ENCODE peak calls at places on chromosomes 4 and X, in four cellular contexts. O is stomach; X is CD8-positive, alpha-beta T cell; E is PC-3. M is an unnamed sample.

GRCh38 chr4:15425520-15425919 is 2.3 kb upstream of the C1QTNF7 start:
- DNase-seq in E (no peak), X (no peak), O (no peak), M (no peak)

GRCh38 chr4:163693776-163694175 is 199.3 kb downstream of the TMA16 start:
- DNase-seq in O (no peak), E (peak; percentile 77), X (no peak), M (no peak)

GRCh38 chrX:113370001-113370400 is 529.4 kb upstream of the AMOT start:
- DNase-seq in E (no peak), O (no peak), X (no peak), M (no peak)

GRCh38 chrX:150414228-150414627 is 51.1 kb downstream of the MAMLD1 start:
- DNase-seq in X (no peak), E (no peak), O (no peak), M (no peak)

GRCh38 chr4:102783006-102783405 is 22.2 kb upstream of the MANBA start:
- DNase-seq in X (no peak), E (no peak), O (no peak), M (no peak)

GRCh38 chrX:17519349-17519748 is 144.3 kb downstream of the NHS start:
- DNase-seq in X (no peak), E (no peak), O (no peak), M (no peak)

GRCh38 chr4:138919094-138919936 is 96.3 kb upstream of the NOCT start:
- DNase-seq in O (peak; percentile 66), X (no peak), E (peak; percentile 84), M (peak; percentile 96)

GRCh38 chr4:53601251-53601764 is 10.0 kb upstream of the LNX1 start:
- DNase-seq in X (no peak), O (no peak), E (peak; percentile 46), M (peak; percentile 90)

GRCh38 chr4:52507774-52508173 is 151.3 kb downstream of the USP46 start:
- DNase-seq in X (no peak), E (no peak), O (no peak), M (no peak)

GRCh38 chr4:8144359-8144758 is 14.3 kb downstream of the ABLIM2 start:
- DNase-seq in X (no peak), E (no peak), O (no peak), M (peak; percentile 78)

GRCh38 chrX:115499112-115499805 is 61.7 kb upstream of the PLS3 start:
- DNase-seq in X (no peak), E (no peak), O (no peak), M (no peak)

GRCh38 chr4:22970665-22971064 is 277.9 kb downstream of the GBA3 start:
- DNase-seq in E (no peak), O (no peak), X (no peak), M (no peak)

GRCh38 chr4:182015893-182016292 is 227.3 kb upstream of the TENM3 start:
- DNase-seq in O (no peak), E (no peak), X (no peak), M (no peak)

GRCh38 chrX:135484636-135485289 is 35.7 kb upstream of the INTS6L start:
- DNase-seq in O (no peak), E (peak; percentile 55), X (no peak), M (no peak)

GRCh38 chrX:131332331-131332730 is 43.2 kb upstream of the IGSF1 start:
- DNase-seq in O (no peak), X (no peak), E (no peak), M (no peak)

GRCh38 chrX:19697416-19697815 is 182.1 kb upstream of the MAP3K15 start:
- DNase-seq in E (peak; percentile 80), O (no peak), X (no peak), M (no peak)

GRCh38 chr4:59127748-59128147 is 2017.6 kb upstream of the IGFBP7 start:
- DNase-seq in O (no peak), X (no peak), E (no peak), M (no peak)

GRCh38 chr4:174681723-174682300 is 147.2 kb downstream of the GLRA3 start:
- DNase-seq in X (no peak), E (peak; percentile 20), O (no peak), M (no peak)

GRCh38 chr4:181181331-181181730 is 1061.9 kb upstream of the TENM3 start:
- DNase-seq in E (no peak), O (no peak), X (no peak), M (no peak)

GRCh38 chrX:69493193-69493592 is 10.9 kb upstream of the NALF2 start:
- DNase-seq in E (peak; percentile 53), O (peak; percentile 43), X (no peak), M (peak; percentile 87)

GRCh38 chr4:73864365-73864764 is 4.8 kb upstream of the CXCL1 start:
- DNase-seq in X (no peak), E (peak; percentile 73), O (peak; percentile 35), M (peak; percentile 63)

GRCh38 chr4:15368906-15369305 is 58.9 kb upstream of the C1QTNF7 start:
- DNase-seq in O (no peak), E (peak; percentile 5), X (no peak), M (no peak)

GRCh38 chr4:5801696-5802095 is 90.7 kb downstream of the EVC start:
- DNase-seq in E (no peak), O (no peak), X (no peak), M (no peak)

GRCh38 chr4:85019411-85019810 is 52.9 kb upstream of the WDFY3 start:
- DNase-seq in X (no peak), E (no peak), O (no peak), M (no peak)

GRCh38 chr4:178090640-178091411 is 648.6 kb upstream of the AGA start:
- DNase-seq in X (no peak), O (no peak), E (no peak), M (peak; percentile 66)

GRCh38 chr4:146640459-146641061 is 1.9 kb downstream of the POU4F2 start:
- DNase-seq in X (no peak), E (no peak), O (no peak), M (peak; percentile 64)

GRCh38 chrX:53319614-53320542 is 38.5 kb upstream of the IQSEC2 start:
- DNase-seq in E (no peak), X (no peak), O (no peak), M (peak; percentile 51)
- H3K4me3 ChIP-seq in E (peak overlapping the region; percentile 83), X (peak overlapping the region; percentile 53), O (peak overlapping the region; percentile 55), M (peak overlapping the region; percentile 71)

GRCh38 chr4:92235741-92236140 is 68.0 kb upstream of the GRID2 start:
- DNase-seq in X (no peak), O (no peak), E (peak; percentile 23), M (no peak)
- H3K27ac ChIP-seq in X (no peak overlapping the region), O (no peak overlapping the region), E (peak overlapping the region; percentile 92), M (no peak overlapping the region)

GRCh38 chr4:158817562-158818370 is 48.9 kb downstream of the FNIP2 start:
- DNase-seq in E (no peak), X (no peak), O (no peak), M (no peak)

GRCh38 chr4:158819942-158820786 is 51.3 kb downstream of the FNIP2 start:
- DNase-seq in O (no peak), X (no peak), E (peak; percentile 19), M (no peak)

GRCh38 chr4:158816953-158817352 is 48.1 kb downstream of the FNIP2 start:
- DNase-seq in E (no peak), X (no peak), O (no peak), M (no peak)

GRCh38 chr4:158821228-158822009 is 52.6 kb downstream of the FNIP2 start:
- DNase-seq in E (no peak), O (no peak), X (no peak), M (no peak)

DNA sequence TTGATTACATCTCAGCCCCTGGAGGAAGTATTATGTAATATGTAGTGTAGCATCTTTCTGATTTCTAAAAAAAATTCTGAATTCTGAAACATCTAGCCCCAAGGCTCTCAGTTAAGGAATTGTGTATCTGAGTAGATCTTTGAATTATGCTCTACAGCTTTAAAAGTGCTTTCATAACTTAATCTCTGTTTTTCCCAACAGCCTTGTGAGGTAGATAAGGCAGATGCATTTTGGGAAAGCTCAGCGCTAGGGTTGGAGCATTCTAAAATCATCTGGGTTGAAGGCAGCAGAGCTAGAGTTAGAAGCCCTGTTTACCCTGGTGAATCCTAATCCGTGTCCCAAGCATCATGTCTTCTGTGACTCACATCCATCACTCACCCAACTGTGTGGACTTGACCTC is 49.8 kb downstream of the FNIP2 start:
- DNase-seq in X (no peak), O (no peak), E (no peak), M (no peak)
- H3K4me1 ChIP-seq in X (no peaks in the 10 kb centered on the region), O (peaks cover 56% of the 10 kb centered on the region), E (peaks cover 24% of the 10 kb centered on the region), M (peaks cover 3% of the 10 kb centered on the region)

DNA sequence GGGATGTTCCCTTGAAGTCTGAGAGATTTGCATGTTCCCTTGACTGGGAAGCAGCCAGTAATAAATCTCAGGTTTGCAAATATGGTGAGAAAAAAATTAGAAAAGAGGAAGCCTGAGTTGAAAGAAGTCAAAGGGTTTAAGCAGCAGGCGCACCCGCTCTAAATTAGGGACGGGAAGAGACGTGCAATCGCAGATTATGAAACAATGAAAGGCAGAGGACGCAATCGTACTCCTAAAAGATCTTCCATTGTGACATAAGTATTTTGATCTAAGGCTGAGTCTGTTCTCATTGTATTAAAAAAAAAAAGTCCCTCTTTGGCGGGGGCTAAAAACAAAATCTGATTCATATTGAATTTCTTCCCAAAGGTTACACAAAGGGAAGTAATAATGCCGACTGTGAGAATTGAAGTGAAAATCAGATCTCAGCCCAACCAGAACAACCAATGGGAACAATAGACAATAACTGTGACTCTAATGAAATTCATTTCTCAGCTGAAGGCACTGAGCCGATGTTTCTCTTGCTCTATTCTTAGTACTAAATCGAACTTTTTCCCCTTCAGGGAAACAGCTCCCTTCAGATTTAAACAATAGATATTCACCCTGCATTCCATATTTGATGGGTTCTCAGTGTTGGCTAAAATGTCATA is 28.3 kb downstream of the SAT1 start:
- DNase-seq in E (no peak), O (no peak), X (no peak), M (no peak)
- H3K4me3 ChIP-seq in E (no peak overlapping the region), O (no peak overlapping the region), X (no peak overlapping the region), M (no peak overlapping the region)

GRCh38 chr4:38316045-38316444 is 348.0 kb upstream of the KLF3 start:
- DNase-seq in E (no peak), X (no peak), O (no peak), M (no peak)

GRCh38 chr4:38315296-38315695 is 348.7 kb upstream of the KLF3 start:
- DNase-seq in O (no peak), X (no peak), E (no peak), M (no peak)

GRCh38 chr4:38314663-38315062 is 349.3 kb upstream of the KLF3 start:
- DNase-seq in E (peak; percentile 47), X (no peak), O (peak; percentile 63), M (no peak)

GRCh38 chr4:38313175-38313574 is 350.8 kb upstream of the KLF3 start:
- DNase-seq in O (peak; percentile 81), X (no peak), E (no peak), M (no peak)

DNA sequence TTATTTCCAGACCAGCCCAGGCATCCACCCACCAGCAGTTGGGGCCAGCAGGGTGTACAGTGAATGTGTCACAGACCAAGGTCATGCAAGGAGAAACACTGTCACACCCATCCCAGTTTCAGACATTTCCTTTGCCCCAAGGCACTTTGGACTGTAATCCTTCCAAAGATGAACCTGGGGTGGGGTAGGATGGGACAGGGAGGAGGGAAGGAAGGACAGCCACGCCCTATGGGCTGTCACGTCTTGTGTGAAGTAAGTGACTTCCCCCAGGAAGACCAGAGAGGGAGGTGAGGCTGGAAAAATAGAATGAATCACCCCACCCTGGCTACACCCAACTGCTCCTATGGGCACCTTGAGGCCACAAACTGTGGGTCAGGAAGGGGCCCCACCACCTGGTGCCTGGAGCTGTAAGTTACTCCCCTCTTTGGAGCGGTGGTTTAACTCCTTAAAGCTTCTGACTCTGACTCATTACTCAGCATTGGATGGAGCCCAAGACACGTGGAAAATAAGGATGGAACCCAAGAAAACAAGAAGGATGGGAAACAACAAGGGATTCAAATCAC is 349.9 kb upstream of the KLF3 start:
- DNase-seq in X (no peak), O (no peak), E (peak; percentile 79), M (no peak)
- H3K27ac ChIP-seq in X (no peak overlapping the region), O (peak overlapping the region; percentile 72), E (peak overlapping the region; percentile 89), M (no peak overlapping the region)

M was measured in endodermal cell.